ENCODE peak calls at places on chromosomes 11 and 22, in eight cellular contexts. One of them, this sample, is unnamed.
A peak's percentile ranks its signal among the peaks of the same experiment; 100 is the strongest.

GRCh38 chr11:16456366-16456765 is 100.0 kb upstream of the SOX6 start:
- DNase-seq in GDM1: no peak
- DNase-seq in osteocyte: no peak
- DNase-seq in EL: no peak
- DNase-seq in esophagus squamous epithelium: no peak
- DNase-seq in myocyte: no peak
- DNase-seq in GM12865: no peak
- DNase-seq in EH: no peak
- DNase-seq in this sample: peak; percentile 36

GRCh38 chr22:28001171-28001835 is 82.2 kb upstream of the PITPNB start:
- DNase-seq in GDM1: no peak
- DNase-seq in osteocyte: no peak
- DNase-seq in EL: no peak
- DNase-seq in esophagus squamous epithelium: no peak
- DNase-seq in myocyte: no peak
- DNase-seq in GM12865: no peak
- DNase-seq in EH: no peak
- DNase-seq in this sample: no peak

GRCh38 chr11:32176223-32176811 is 85.4 kb downstream of the RCN1 start:
- DNase-seq in GDM1: peak; percentile 56
- DNase-seq in osteocyte: peak; percentile 91
- DNase-seq in EL: peak; percentile 83
- DNase-seq in esophagus squamous epithelium: peak; percentile 2
- DNase-seq in myocyte: peak; percentile 94
- DNase-seq in GM12865: peak; percentile 90
- DNase-seq in EH: peak; percentile 79
- DNase-seq in this sample: peak; percentile 81

GRCh38 chr11:117095301-117096139 is 2.7 kb downstream of the SIK3 start:
- DNase-seq in GDM1: no peak
- DNase-seq in osteocyte: no peak
- DNase-seq in EL: peak; percentile 54
- DNase-seq in esophagus squamous epithelium: no peak
- DNase-seq in myocyte: no peak
- DNase-seq in GM12865: peak; percentile 14
- DNase-seq in EH: peak; percentile 76
- DNase-seq in this sample: no peak

GRCh38 chr11:107669156-107669740 is 42.6 kb downstream of the SLN start:
- DNase-seq in GDM1: no peak
- DNase-seq in osteocyte: no peak
- DNase-seq in EL: peak; percentile 1
- DNase-seq in esophagus squamous epithelium: no peak
- DNase-seq in myocyte: no peak
- DNase-seq in GM12865: no peak
- DNase-seq in EH: no peak
- DNase-seq in this sample: no peak

GRCh38 chr11:1123970-1124369 is 33.8 kb upstream of the MUC5AC start:
- DNase-seq in GDM1: no peak
- DNase-seq in osteocyte: no peak
- DNase-seq in EL: no peak
- DNase-seq in esophagus squamous epithelium: no peak
- DNase-seq in myocyte: no peak
- DNase-seq in GM12865: no peak
- DNase-seq in EH: no peak
- DNase-seq in this sample: no peak

GRCh38 chr22:21791635-21792625 is 56.3 kb upstream of the YPEL1 start:
- DNase-seq in GDM1: no peak
- DNase-seq in osteocyte: no peak
- DNase-seq in EL: peak; percentile 19
- DNase-seq in esophagus squamous epithelium: no peak
- DNase-seq in myocyte: no peak
- DNase-seq in GM12865: peak; percentile 71
- DNase-seq in EH: no peak
- DNase-seq in this sample: no peak

GRCh38 chr11:130675456-130675855 is 227.0 kb downstream of the ADAMTS15 start:
- DNase-seq in GDM1: no peak
- DNase-seq in osteocyte: peak; percentile 91
- DNase-seq in EL: peak; percentile 77
- DNase-seq in esophagus squamous epithelium: no peak
- DNase-seq in myocyte: peak; percentile 100
- DNase-seq in GM12865: no peak
- DNase-seq in EH: peak; percentile 69
- DNase-seq in this sample: peak; percentile 19

GRCh38 chr11:93054279-93054678 is 84.8 kb downstream of the MTNR1B start:
- DNase-seq in GDM1: no peak
- DNase-seq in osteocyte: no peak
- DNase-seq in EL: no peak
- DNase-seq in esophagus squamous epithelium: no peak
- DNase-seq in myocyte: no peak
- DNase-seq in GM12865: no peak
- DNase-seq in EH: peak; percentile 25
- DNase-seq in this sample: peak; percentile 7